ENCODE peak calls at places on chromosomes 1 and 21, in six cellular contexts. N, I, C, A, Q and U are unnamed samples.

GRCh38 chr1:22045604-22046228 is 6.8 kb upstream of the CDC42 start:
- DNase-seq in C (no peak), Q (peak; percentile 29), I (no peak), A (no peak), N (no peak), U (no peak)

GRCh38 chr1:62784509-62785365 is 805 bp downstream of the ATG4C start:
- DNase-seq in I (no peak), A (peak; percentile 12), Q (no peak), C (no peak), N (no peak), U (peak; percentile 15)

GRCh38 chr1:180691322-180691721 is 59.5 kb downstream of the XPR1 start:
- DNase-seq in I (no peak), Q (peak; percentile 25), C (no peak), A (no peak), N (no peak), U (peak; percentile 44)

GRCh38 chr1:181583598-181583997 is 100.3 kb downstream of the CACNA1E start:
- DNase-seq in N (no peak), I (peak; percentile 57), Q (no peak), A (no peak), C (no peak), U (no peak)

GRCh38 chr1:206923009-206923960 is 1.5 kb upstream of the FCMR start:
- DNase-seq in I (no peak), C (peak; percentile 54), A (no peak), N (peak; percentile 81), Q (no peak), U (no peak)

GRCh38 chr1:38273405-38273804 is 226.8 kb upstream of the POU3F1 start:
- DNase-seq in N (no peak), A (no peak), C (no peak), Q (no peak), I (no peak), U (no peak)

GRCh38 chr1:31434101-31434871 is 21.3 kb downstream of the SERINC2 start:
- DNase-seq in Q (no peak), C (no peak), A (no peak), I (no peak), N (no peak), U (no peak)

GRCh38 chr1:39671433-39671792 is 494 bp downstream of the NT5C1A start:
- DNase-seq in Q (no peak), A (no peak), N (no peak), C (no peak), I (peak; percentile 43), U (no peak)

GRCh38 chr1:17892851-17893250 is 137.7 kb downstream of the ACTL8 start:
- DNase-seq in Q (no peak), C (no peak), A (no peak), N (no peak), I (no peak), U (no peak)

GRCh38 chr1:231139659-231140650 is 21.9 kb upstream of the TRIM67 start:
- DNase-seq in I (peak; percentile 30), C (no peak), Q (peak; percentile 65), N (no peak), A (no peak), U (peak; percentile 99)

GRCh38 chr1:235931181-235931738 is 64.6 kb upstream of the LYST start:
- DNase-seq in I (no peak), A (no peak), Q (no peak), C (no peak), N (no peak), U (no peak)

GRCh38 chr1:65259816-65260215 is 49.5 kb upstream of the DNAJC6 start:
- DNase-seq in C (no peak), I (no peak), N (no peak), Q (no peak), A (no peak), U (no peak)

GRCh38 chr21:28325618-28326017 is 667.1 kb downstream of the LTN1 start:
- DNase-seq in C (no peak), A (no peak), I (no peak), Q (peak; percentile 15), N (no peak), U (no peak)

GRCh38 chr1:28955930-28956552 is 41.7 kb downstream of the EPB41 start:
- DNase-seq in A (peak; percentile 51), I (no peak), C (no peak), Q (peak; percentile 15), N (no peak), U (peak; percentile 34)

GRCh38 chr1:57353589-57353988 is 70.3 kb downstream of the DAB1 start:
- DNase-seq in N (no peak), I (no peak), A (no peak), Q (no peak), C (no peak), U (peak; percentile 48)

GRCh38 chr1:214228976-214229375 is 52.0 kb upstream of the SMYD2 start:
- DNase-seq in Q (no peak), A (no peak), N (no peak), C (no peak), I (no peak), U (no peak)

GRCh38 chr1:113095790-113096455 is 22.9 kb downstream of the LRIG2 start:
- DNase-seq in N (no peak), C (no peak), I (no peak), A (no peak), Q (no peak), U (no peak)

GRCh38 chr1:39379187-39379586 is 112.2 kb upstream of the BMP8A start:
- DNase-seq in Q (no peak), N (no peak), A (no peak), I (no peak), C (no peak), U (no peak)

GRCh38 chr1:54016343-54017282 is 1.4 kb downstream of the LDLRAD1 start:
- DNase-seq in A (no peak), N (no peak), I (no peak), C (peak; percentile 59), Q (peak; percentile 92), U (no peak)

GRCh38 chr21:33290441-33290840 is 24.3 kb downstream of the IL10RB start:
- DNase-seq in N (no peak), I (no peak), Q (no peak), C (no peak), A (no peak), U (no peak)

GRCh38 chr1:1206376-1207253 is at the start of gene TNFRSF18:
- DNase-seq in A (no peak), Q (peak; percentile 79), N (peak; percentile 41), I (no peak), C (peak; percentile 60), U (no peak)

GRCh38 chr1:203649551-203650011 is 22.9 kb downstream of the ATP2B4 start:
- DNase-seq in Q (no peak), A (no peak), I (no peak), C (no peak), N (no peak), U (no peak)

GRCh38 chr1:109788695-109789521 is 25.2 kb upstream of the EPS8L3 start:
- DNase-seq in C (peak; percentile 44), Q (peak; percentile 39), I (no peak), N (no peak), A (no peak), U (no peak)

GRCh38 chr1:239250353-239251035 is 135.9 kb upstream of the CHRM3 start:
- DNase-seq in A (no peak), Q (peak; percentile 98), N (no peak), I (peak; percentile 62), C (no peak), U (peak; percentile 10)

GRCh38 chr1:159071970-159072582 is 4.5 kb downstream of the AIM2 start:
- DNase-seq in Q (peak; percentile 77), N (peak; percentile 54), C (no peak), A (peak; percentile 72), I (no peak), U (peak; percentile 43)

GRCh38 chr1:159068877-159069276 is 7.7 kb downstream of the AIM2 start:
- DNase-seq in C (no peak), N (no peak), Q (no peak), I (no peak), A (no peak), U (peak; percentile 21)

GRCh38 chr1:159067699-159068621 is 8.6 kb downstream of the AIM2 start:
- DNase-seq in A (no peak), I (no peak), C (peak; percentile 47), Q (no peak), N (peak; percentile 37), U (no peak)

GRCh38 chr1:159065106-159065505 is 11.5 kb downstream of the AIM2 start:
- DNase-seq in N (no peak), Q (no peak), A (no peak), C (no peak), I (no peak), U (no peak)

GRCh38 chr1:159066108-159066507 is 10.5 kb downstream of the AIM2 start:
- DNase-seq in N (no peak), I (no peak), Q (no peak), A (no peak), C (no peak), U (no peak)
- H3K36me3 ChIP-seq in N (no peaks in the 10 kb centered on the region), I (no peaks in the 10 kb centered on the region), Q (no peaks in the 10 kb centered on the region), A (no peaks in the 10 kb centered on the region), C (no peaks in the 10 kb centered on the region), U (no peaks in the 10 kb centered on the region)

GRCh38 chr1:200949626-200950025 is 54.9 kb downstream of the INAVA start:
- DNase-seq in Q (no peak), C (no peak), I (no peak), A (no peak), N (no peak), U (no peak)

GRCh38 chr1:200951016-200951415 is 56.3 kb downstream of the INAVA start:
- DNase-seq in A (no peak), I (no peak), C (no peak), N (no peak), Q (peak; percentile 47), U (no peak)

GRCh38 chr1:200947059-200947566 is 52.4 kb downstream of the INAVA start:
- DNase-seq in A (no peak), C (no peak), N (no peak), I (no peak), Q (no peak), U (no peak)
- H3K4me1 ChIP-seq in A (no peaks in the 10 kb centered on the region), C (no peaks in the 10 kb centered on the region), N (no peaks in the 10 kb centered on the region), I (no peaks in the 10 kb centered on the region), Q (no peaks in the 10 kb centered on the region), U (no peaks in the 10 kb centered on the region)

GRCh38 chr21:36008505-36008904 is 51.8 kb downstream of the SETD4 start:
- DNase-seq in I (no peak), Q (no peak), A (no peak), C (no peak), N (no peak), U (no peak)
- H3K36me3 ChIP-seq in I (no peaks in the 10 kb centered on the region), Q (no peaks in the 10 kb centered on the region), A (no peaks in the 10 kb centered on the region), C (no peaks in the 10 kb centered on the region), N (no peaks in the 10 kb centered on the region), U (no peaks in the 10 kb centered on the region)

GRCh38 chr1:12627308-12627707 is 9.3 kb upstream of the DHRS3 start:
- DNase-seq in C (no peak), N (no peak), Q (no peak), A (no peak), I (no peak), U (no peak)

GRCh38 chr1:12621346-12622320 is 3.6 kb upstream of the DHRS3 start:
- DNase-seq in I (peak; percentile 41), A (no peak), Q (no peak), C (no peak), N (no peak), U (peak; percentile 42)

GRCh38 chr1:12626888-12627287 is 8.9 kb upstream of the DHRS3 start:
- DNase-seq in I (no peak), N (no peak), C (no peak), Q (no peak), A (no peak), U (no peak)

GRCh38 chr1:12622506-12622905 is 4.5 kb upstream of the DHRS3 start:
- DNase-seq in A (no peak), N (no peak), C (no peak), Q (no peak), I (peak; percentile 42), U (no peak)

GRCh38 chr1:12625276-12625675 is 7.3 kb upstream of the DHRS3 start:
- DNase-seq in I (no peak), Q (no peak), C (no peak), N (no peak), A (no peak), U (no peak)
- H3K4me1 ChIP-seq in I (peaks cover 11% of the 10 kb centered on the region), Q (peaks cover 7% of the 10 kb centered on the region), C (peaks cover 18% of the 10 kb centered on the region), N (peaks cover 15% of the 10 kb centered on the region), A (peaks cover 5% of the 10 kb centered on the region), U (peaks cover 8% of the 10 kb centered on the region)

GRCh38 chr1:10629816-10630571 is 155.2 kb downstream of the PEX14 start:
- DNase-seq in Q (no peak), I (peak; percentile 7), A (no peak), C (peak; percentile 39), N (no peak), U (no peak)
- H3K36me3 ChIP-seq in Q (no peaks in the 10 kb centered on the region), I (no peaks in the 10 kb centered on the region), A (no peaks in the 10 kb centered on the region), C (peaks cover 12% of the 10 kb centered on the region), N (no peaks in the 10 kb centered on the region), U (no peaks in the 10 kb centered on the region)